ENCODE peak calls at places on chromosomes 13 and 19, in ten cellular contexts. N is activated T-cell treated with anti-CD3 and anti-CD28 coated beads, Interleukin-2, amount 50 U/mL, for 4 hours; X is left colon; V is activated CD8-positive, alpha-beta T cell treated with anti-CD3 and anti-CD28 coated beads for 36 hours; H is PC-3; T is omental fat pad; J is foreskin keratinocyte; L is central memory CD8-positive, alpha-beta T cell; E is left lung; S is A549. U is an unnamed sample.
A peak's percentile ranks its signal among the peaks of the same experiment; 100 is the strongest.

GRCh38 chr13:29589234-29589633 is 6.3 kb downstream of the SLC7A1 start:
- ATAC-seq in N (no peak), X (no peak), V (no peak), H (no peak), T (no peak), J (peak; percentile 52), L (no peak), E (no peak), S (no peak), U (no peak)

GRCh38 chr13:109779074-109779473 is 7.3 kb downstream of the IRS2 start:
- ATAC-seq in N (peak; percentile 45), X (peak; percentile 47), V (peak; percentile 90), H (no peak), T (no peak), J (no peak), L (peak; percentile 72), E (no peak), S (peak; percentile 3), U (peak; percentile 60)

GRCh38 chr13:28753208-28753892 is 34.6 kb upstream of the SLC46A3 start:
- ATAC-seq in N (no peak), X (peak; percentile 92), V (no peak), H (peak; percentile 96), T (peak; percentile 86), J (peak; percentile 99), L (no peak), E (peak; percentile 92), S (peak; percentile 99), U (no peak)

GRCh38 chr13:114268344-114269280 is 12.8 kb upstream of the UPF3A start:
- ATAC-seq in N (peak; percentile 60), X (no peak), V (peak; percentile 72), H (no peak), T (no peak), J (no peak), L (peak; percentile 80), E (no peak), S (no peak), U (peak; percentile 39)

GRCh38 chr13:60572855-60573254 is 175.8 kb downstream of the TDRD3 start:
- ATAC-seq in N (no peak), X (no peak), V (no peak), H (peak; percentile 32), T (no peak), J (peak; percentile 3), L (no peak), E (no peak), S (no peak), U (no peak)

GRCh38 chr13:29749401-29750177 is 100.8 kb downstream of the UBL3 start:
- ATAC-seq in N (no peak), X (no peak), V (no peak), H (no peak), T (no peak), J (no peak), L (no peak), E (no peak), S (no peak), U (no peak)

GRCh38 chr19:43532571-43532961 is 422 bp upstream of the ZNF575 start:
- ATAC-seq in N (peak; percentile 13), X (peak; percentile 55), V (peak; percentile 12), H (peak; percentile 9), T (no peak), J (no peak), L (peak; percentile 18), E (peak; percentile 13), S (peak; percentile 45), U (no peak)

GRCh38 chr19:49579947-49580263 is 451 bp downstream of the NOSIP start:
- ATAC-seq in N (peak; percentile 2), X (peak; percentile 1), V (peak; percentile 6), H (no peak), T (peak; percentile 26), J (no peak), L (no peak), E (no peak), S (peak; percentile 6), U (no peak)

GRCh38 chr13:21109168-21109567 is 47.8 kb upstream of the LATS2 start:
- ATAC-seq in N (no peak), X (no peak), V (no peak), H (no peak), T (no peak), J (no peak), L (no peak), E (no peak), S (no peak), U (no peak)

GRCh38 chr13:21053231-21053630 is 8.2 kb downstream of the LATS2 start:
- ATAC-seq in N (no peak), X (no peak), V (peak; percentile 47), H (no peak), T (no peak), J (peak; percentile 77), L (no peak), E (no peak), S (no peak), U (no peak)

GRCh38 chr13:111005808-111006494 is 91.1 kb upstream of the ANKRD10 start:
- ATAC-seq in N (no peak), X (no peak), V (no peak), H (peak; percentile 76), T (peak; percentile 65), J (no peak), L (no peak), E (peak; percentile 70), S (no peak), U (no peak)

GRCh38 chr13:21426238-21426637 is 32.9 kb downstream of the ZDHHC20 start:
- ATAC-seq in N (peak; percentile 88), X (peak; percentile 63), V (peak; percentile 88), H (no peak), T (no peak), J (peak; percentile 36), L (no peak), E (no peak), S (no peak), U (peak; percentile 71)

GRCh38 chr19:47158367-47158791 is 27.7 kb downstream of the SAE1 start:
- ATAC-seq in N (no peak), X (peak; percentile 23), V (no peak), H (no peak), T (no peak), J (no peak), L (no peak), E (peak; percentile 28), S (no peak), U (no peak)

GRCh38 chr19:4697304-4697703 is 26.3 kb downstream of the DPP9 start:
- ATAC-seq in N (no peak), X (no peak), V (no peak), H (no peak), T (no peak), J (no peak), L (no peak), E (no peak), S (no peak), U (no peak)

GRCh38 chr13:113033054-113033453 is 64.0 kb downstream of the MCF2L start:
- ATAC-seq in N (no peak), X (no peak), V (no peak), H (no peak), T (no peak), J (no peak), L (no peak), E (no peak), S (no peak), U (no peak)

GRCh38 chr19:33323093-33323820 is 20.9 kb upstream of the CEBPA start:
- ATAC-seq in N (no peak), X (peak; percentile 48), V (no peak), H (no peak), T (no peak), J (no peak), L (no peak), E (no peak), S (no peak), U (no peak)